ENCODE peak calls at places on chromosomes 1 and 21, in four cellular contexts. U is GM19239; T is fibroblast of the aortic adventitia; L is naive thymus-derived CD8-positive, alpha-beta T cell. C is an unnamed sample.
A peak's percentile ranks its signal among the peaks of the same experiment; 100 is the strongest.

GRCh38 chr1:32540589-32540988 is 1.4 kb downstream of the ZBTB8A start:
- DNase-seq in U (no peak), T (peak; percentile 3), L (no peak), C (no peak)

GRCh38 chr1:18947570-18947969 is 8.9 kb downstream of the IFFO2 start:
- DNase-seq in U (no peak), T (no peak), L (peak; percentile 57), C (no peak)

GRCh38 chr1:23366146-23366545 is 3.5 kb downstream of the ZNF436 start:
- DNase-seq in U (no peak), T (no peak), L (no peak), C (no peak)

GRCh38 chr1:225914391-225914790 is 9.7 kb downstream of the PYCR2 start:
- DNase-seq in U (no peak), T (no peak), L (no peak), C (no peak)

GRCh38 chr21:16578912-16579311 is 849.1 kb downstream of the USP25 start:
- DNase-seq in U (no peak), T (peak; percentile 45), L (no peak), C (no peak)

GRCh38 chr1:150981805-150982712 is at the start of gene ANXA9:
- DNase-seq in U (no peak), T (no peak), L (no peak), C (no peak)

GRCh38 chr1:119327066-119327435 is 41.5 kb upstream of the HAO2 start:
- DNase-seq in U (no peak), T (no peak), L (no peak), C (no peak)

GRCh38 chr1:16960560-16961296 is 19.7 kb downstream of the MFAP2 start:
- DNase-seq in U (peak; percentile 89), T (peak; percentile 76), L (peak; percentile 83), C (peak; percentile 22)

GRCh38 chr1:226335653-226336052 is 26.7 kb upstream of the LIN9 start:
- DNase-seq in U (no peak), T (peak; percentile 19), L (no peak), C (no peak)

GRCh38 chr1:58621375-58621774 is 44.3 kb upstream of the TACSTD2 start:
- DNase-seq in U (no peak), T (no peak), L (no peak), C (no peak)

GRCh38 chr1:49397086-49397485 is 620.4 kb upstream of the BEND5 start:
- DNase-seq in U (no peak), T (no peak), L (no peak), C (no peak)

GRCh38 chr1:218813247-218813646 is 360.4 kb upstream of the LYPLAL1 start:
- DNase-seq in U (no peak), T (peak; percentile 51), L (no peak), C (no peak)

C was measured in GM12864.